ENCODE peak calls at places on chromosomes 11 and 22, in five cellular contexts. One of them, this sample, is unnamed. For H3K27me3, the result is how much of the 10 kb centered on the place peaks cover.

GRCh38 chr11:110327508-110327907 is 31.1 kb upstream of the RDX start:
- DNase-seq in IMR-90: no peak
- DNase-seq in sigmoid colon: no peak
- DNase-seq in H1: no peak
- DNase-seq in right atrium auricular region: no peak
- DNase-seq in this sample: no peak

GRCh38 chr11:2526808-2527381 is 82.1 kb downstream of the KCNQ1 start:
- DNase-seq in IMR-90: no peak
- DNase-seq in sigmoid colon: peak
- DNase-seq in H1: no peak
- DNase-seq in right atrium auricular region: no peak
- DNase-seq in this sample: no peak

GRCh38 chr11:43944761-43945311 is 2.4 kb downstream of the C11orf96 start:
- DNase-seq in IMR-90: peak
- DNase-seq in sigmoid colon: peak
- DNase-seq in H1: no peak
- DNase-seq in right atrium auricular region: no peak
- DNase-seq in this sample: no peak

GRCh38 chr11:103892603-103893002 is 143.8 kb upstream of the DDI1 start:
- DNase-seq in IMR-90: peak
- DNase-seq in sigmoid colon: no peak
- DNase-seq in H1: no peak
- DNase-seq in right atrium auricular region: no peak
- DNase-seq in this sample: no peak

GRCh38 chr11:88293931-88294330 is 43.6 kb downstream of the CTSC start:
- DNase-seq in IMR-90: peak
- DNase-seq in sigmoid colon: no peak
- DNase-seq in H1: no peak
- DNase-seq in right atrium auricular region: no peak
- DNase-seq in this sample: no peak

GRCh38 chr11:47917643-47918369 is 62.6 kb upstream of the PTPRJ start:
- DNase-seq in IMR-90: peak
- DNase-seq in sigmoid colon: peak
- DNase-seq in H1: no peak
- DNase-seq in right atrium auricular region: peak
- DNase-seq in this sample: peak

GRCh38 chr11:105862736-105863367 is 159.2 kb downstream of the MSANTD4 start:
- DNase-seq in IMR-90: peak
- DNase-seq in sigmoid colon: no peak
- DNase-seq in H1: no peak
- DNase-seq in right atrium auricular region: no peak
- DNase-seq in this sample: peak

GRCh38 chr11:118834428-118835028 is 43.6 kb upstream of the DDX6 start:
- DNase-seq in IMR-90: peak
- DNase-seq in sigmoid colon: no peak
- DNase-seq in H1: no peak
- DNase-seq in right atrium auricular region: no peak
- DNase-seq in this sample: no peak

GRCh38 chr11:11899401-11899800 is 57.6 kb downstream of the USP47 start:
- DNase-seq in IMR-90: no peak
- DNase-seq in sigmoid colon: no peak
- DNase-seq in H1: no peak
- DNase-seq in right atrium auricular region: no peak
- DNase-seq in this sample: no peak

GRCh38 chr11:105447936-105448702 is 161.8 kb upstream of the GRIA4 start:
- DNase-seq in IMR-90: no peak
- DNase-seq in sigmoid colon: no peak
- DNase-seq in H1: no peak
- DNase-seq in right atrium auricular region: no peak
- DNase-seq in this sample: no peak

GRCh38 chr22:49352361-49353169 is 475.1 kb downstream of the BRD1 start:
- DNase-seq in IMR-90: no peak
- DNase-seq in sigmoid colon: no peak
- DNase-seq in H1: no peak
- DNase-seq in right atrium auricular region: no peak
- DNase-seq in this sample: no peak

GRCh38 chr11:60641940-60642339 is 57.5 kb upstream of the MS4A8 start:
- DNase-seq in IMR-90: no peak
- DNase-seq in sigmoid colon: no peak
- DNase-seq in H1: no peak
- DNase-seq in right atrium auricular region: no peak
- DNase-seq in this sample: no peak

GRCh38 chr11:86978756-86979608 is 23.8 kb upstream of the FZD4 start:
- DNase-seq in IMR-90: peak
- DNase-seq in sigmoid colon: no peak
- DNase-seq in H1: no peak
- DNase-seq in right atrium auricular region: no peak
- DNase-seq in this sample: peak

GRCh38 chr11:68261006-68261405 is 10.8 kb downstream of the C11orf24 start:
- DNase-seq in IMR-90: no peak
- DNase-seq in sigmoid colon: no peak
- DNase-seq in H1: no peak
- DNase-seq in right atrium auricular region: no peak
- DNase-seq in this sample: no peak

GRCh38 chr22:22110548-22111266 is 128.1 kb upstream of the TOP3B start:
- DNase-seq in IMR-90: peak
- DNase-seq in sigmoid colon: no peak
- DNase-seq in H1: no peak
- DNase-seq in right atrium auricular region: no peak
- DNase-seq in this sample: peak

GRCh38 chr11:2655834-2656622 is 43.8 kb downstream of the KCNQ1OT1 start:
- DNase-seq in IMR-90: peak
- DNase-seq in sigmoid colon: no peak
- DNase-seq in H1: no peak
- DNase-seq in right atrium auricular region: no peak
- DNase-seq in this sample: peak

GRCh38 chr22:38271927-38272372 is 860 bp downstream of the TMEM184B start:
- DNase-seq in IMR-90: no peak
- DNase-seq in sigmoid colon: no peak
- DNase-seq in H1: peak
- DNase-seq in right atrium auricular region: no peak
- DNase-seq in this sample: peak

GRCh38 chr11:61187505-61188130 is 15.7 kb upstream of the PGA3 start:
- DNase-seq in IMR-90: peak
- DNase-seq in sigmoid colon: peak
- DNase-seq in H1: peak
- DNase-seq in right atrium auricular region: peak
- DNase-seq in this sample: peak

GRCh38 chr22:22935056-22935545 is 47.5 kb downstream of the IGLL5 start:
- DNase-seq in IMR-90: no peak
- DNase-seq in sigmoid colon: no peak
- DNase-seq in H1: no peak
- DNase-seq in right atrium auricular region: no peak
- DNase-seq in this sample: no peak

GRCh38 chr11:124329787-124330478 is 9.9 kb upstream of the OR8D2 start:
- DNase-seq in IMR-90: peak
- DNase-seq in sigmoid colon: no peak
- DNase-seq in H1: no peak
- DNase-seq in right atrium auricular region: no peak
- DNase-seq in this sample: no peak

GRCh38 chr22:49062155-49063039 is 765.3 kb downstream of the BRD1 start:
- DNase-seq in IMR-90: no peak
- DNase-seq in sigmoid colon: peak
- DNase-seq in H1: no peak
- DNase-seq in right atrium auricular region: no peak
- DNase-seq in this sample: no peak

GRCh38 chr11:107929611-107930200 is 1.5 kb downstream of the RAB39A start:
- DNase-seq in IMR-90: no peak
- DNase-seq in sigmoid colon: no peak
- DNase-seq in H1: no peak
- DNase-seq in right atrium auricular region: no peak
- DNase-seq in this sample: no peak

GRCh38 chr11:82738116-82738515 is 4.5 kb upstream of the FAM181B start:
- DNase-seq in IMR-90: no peak
- DNase-seq in sigmoid colon: no peak
- DNase-seq in H1: no peak
- DNase-seq in right atrium auricular region: no peak
- DNase-seq in this sample: no peak

GRCh38 chr11:129853508-129854228 is 38.0 kb downstream of the TMEM45B start:
- DNase-seq in IMR-90: peak
- DNase-seq in sigmoid colon: no peak
- DNase-seq in H1: no peak
- DNase-seq in right atrium auricular region: no peak
- DNase-seq in this sample: peak

GRCh38 chr11:88779551-88779950 is 286.2 kb downstream of the GRM5 start:
- DNase-seq in IMR-90: peak
- DNase-seq in sigmoid colon: no peak
- DNase-seq in H1: no peak
- DNase-seq in right atrium auricular region: no peak
- DNase-seq in this sample: peak

GRCh38 chr11:125569913-125570621 is 790 bp downstream of the EI24 start:
- DNase-seq in IMR-90: peak
- DNase-seq in sigmoid colon: no peak
- DNase-seq in H1: no peak
- DNase-seq in right atrium auricular region: no peak
- DNase-seq in this sample: peak

GRCh38 chr22:28608546-28608945 is 71.1 kb downstream of the TTC28 start:
- DNase-seq in IMR-90: no peak
- DNase-seq in sigmoid colon: no peak
- DNase-seq in H1: no peak
- DNase-seq in right atrium auricular region: no peak
- DNase-seq in this sample: no peak

GRCh38 chr11:111335596-111335995 is 37.2 kb downstream of the POU2AF3 start:
- DNase-seq in IMR-90: no peak
- DNase-seq in sigmoid colon: no peak
- DNase-seq in H1: no peak
- DNase-seq in right atrium auricular region: no peak
- DNase-seq in this sample: no peak

GRCh38 chr11:2996976-2997375 is 4.8 kb upstream of the NAP1L4 start:
- DNase-seq in IMR-90: no peak
- DNase-seq in sigmoid colon: peak
- DNase-seq in H1: no peak
- DNase-seq in right atrium auricular region: no peak
- DNase-seq in this sample: no peak

GRCh38 chr11:4068962-4069361 is 25.6 kb upstream of the RRM1 start:
- DNase-seq in IMR-90: no peak
- DNase-seq in sigmoid colon: no peak
- DNase-seq in H1: no peak
- DNase-seq in right atrium auricular region: no peak
- DNase-seq in this sample: no peak

GRCh38 chr22:46531776-46532175 is 5.6 kb downstream of the CELSR1 start:
- DNase-seq in IMR-90: no peak
- DNase-seq in sigmoid colon: no peak
- DNase-seq in H1: no peak
- DNase-seq in right atrium auricular region: no peak
- DNase-seq in this sample: no peak

DNA sequence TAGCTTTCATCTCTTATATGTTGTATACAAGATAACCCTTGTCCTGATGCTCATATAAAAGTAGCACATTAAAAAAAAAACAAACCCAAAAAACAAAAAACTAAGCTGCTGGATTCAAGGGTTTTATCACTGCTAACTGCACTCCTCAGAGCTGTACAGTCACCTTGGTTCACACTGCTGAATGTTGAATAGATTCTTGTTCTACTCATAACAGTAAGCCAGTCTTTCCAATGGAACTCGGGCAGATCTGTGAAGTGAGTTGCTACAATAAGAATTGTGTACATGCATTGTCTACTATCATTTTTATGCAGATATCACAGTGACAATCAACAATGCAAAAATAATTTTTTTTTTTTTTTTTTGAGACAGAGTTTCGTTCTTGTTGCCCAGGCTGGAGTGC is 4.7 kb downstream of the HARBI1 start:
- DNase-seq in IMR-90: no peak
- DNase-seq in sigmoid colon: no peak
- DNase-seq in H1: no peak
- DNase-seq in right atrium auricular region: no peak
- DNase-seq in this sample: no peak
- H3K27me3 ChIP-seq in IMR-90: under half
- H3K27me3 ChIP-seq in sigmoid colon: under half
- H3K27me3 ChIP-seq in H1: under half
- H3K27me3 ChIP-seq in right atrium auricular region: under half
- H3K27me3 ChIP-seq in this sample: under half

DNA sequence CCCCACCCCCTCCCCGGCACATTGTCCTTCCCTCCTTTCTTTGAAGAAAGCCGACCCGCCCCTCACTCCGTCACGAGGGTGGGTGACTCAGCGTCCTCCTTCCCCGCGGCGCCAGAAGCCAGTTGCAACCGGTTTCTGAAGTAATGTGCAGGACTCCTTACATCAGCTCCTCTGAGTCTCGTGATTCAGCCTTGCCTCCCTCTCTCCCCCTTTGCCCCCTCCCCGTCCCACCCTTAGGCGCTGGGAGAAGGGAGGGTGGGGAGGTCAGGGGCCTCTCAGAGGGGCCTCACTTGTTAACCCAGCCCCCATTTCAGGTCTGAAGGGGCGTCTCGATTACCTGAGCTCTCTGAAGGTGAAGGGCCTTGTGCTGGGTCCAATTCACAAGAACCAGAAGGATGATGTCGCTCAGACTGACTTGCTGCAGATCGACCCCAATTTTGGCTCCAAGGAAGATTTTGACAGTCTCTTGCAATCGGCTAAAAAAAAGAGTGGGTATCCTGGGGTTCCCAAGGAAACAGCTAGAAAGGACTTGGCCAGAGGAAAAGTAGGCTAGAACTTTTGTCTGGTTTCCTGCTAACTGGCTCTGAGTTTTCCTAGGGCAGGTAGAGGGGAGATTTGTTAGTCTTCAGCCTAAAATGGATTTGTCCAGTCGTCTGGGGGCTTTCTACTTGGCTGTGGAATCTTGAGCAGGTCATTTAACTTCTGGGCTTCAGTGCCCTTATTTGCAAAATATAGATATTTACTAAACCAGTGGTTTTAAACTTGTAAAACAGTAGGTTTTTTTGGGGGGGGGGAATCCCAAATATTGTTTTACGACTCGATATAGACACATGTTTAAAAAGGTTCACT is 1.1 kb downstream of the SLC3A2 start:
- DNase-seq in IMR-90: peak
- DNase-seq in sigmoid colon: peak
- DNase-seq in H1: peak
- DNase-seq in right atrium auricular region: peak
- DNase-seq in this sample: peak
- TF ChIP-seq CTCF in IMR-90: no peak
- TF ChIP-seq CTCF in sigmoid colon: no peak
- TF ChIP-seq CTCF in H1: no peak
- TF ChIP-seq CTCF in right atrium auricular region: no peak
- TF ChIP-seq CTCF in this sample: no peak

DNA sequence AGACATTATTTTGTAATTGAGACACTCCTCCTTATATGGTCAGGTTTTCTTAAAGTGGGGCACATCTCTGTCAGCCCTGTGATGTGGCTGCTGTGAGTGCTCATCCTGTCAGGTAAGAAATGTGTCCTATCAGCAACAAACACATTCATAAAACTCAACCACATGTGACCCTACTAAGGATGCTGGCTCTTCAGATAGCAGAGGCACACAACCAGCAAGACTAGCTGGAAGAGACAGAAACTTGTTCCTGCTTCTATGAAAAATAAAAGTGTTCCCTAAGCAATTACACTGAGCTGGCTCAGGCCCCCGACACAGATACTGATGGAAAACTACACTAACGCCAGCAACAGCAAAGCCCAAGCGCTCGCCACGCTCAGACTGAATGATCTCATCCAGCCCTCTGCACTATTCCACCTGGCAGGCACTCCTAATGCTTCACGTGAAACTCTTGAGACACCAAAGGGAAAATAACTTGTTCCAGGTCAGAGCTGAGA is 49.8 kb upstream of the CYP2D6 start:
- DNase-seq in IMR-90: peak
- DNase-seq in sigmoid colon: peak
- DNase-seq in H1: no peak
- DNase-seq in right atrium auricular region: peak
- DNase-seq in this sample: no peak
- H3K4me3 ChIP-seq in IMR-90: no peak
- H3K4me3 ChIP-seq in sigmoid colon: no peak
- H3K4me3 ChIP-seq in H1: no peak
- H3K4me3 ChIP-seq in right atrium auricular region: no peak
- H3K4me3 ChIP-seq in this sample: no peak

GRCh38 chr11:102853055-102853454 is 9.6 kb upstream of the MMP3 start:
- DNase-seq in IMR-90: no peak
- DNase-seq in sigmoid colon: no peak
- DNase-seq in H1: no peak
- DNase-seq in right atrium auricular region: no peak
- DNase-seq in this sample: no peak
- H3K27me3 ChIP-seq in IMR-90: under half
- H3K27me3 ChIP-seq in sigmoid colon: under half
- H3K27me3 ChIP-seq in H1: under half
- H3K27me3 ChIP-seq in right atrium auricular region: under half
- H3K27me3 ChIP-seq in this sample: under half

This sample was measured in bronchial epithelial cell.